ENCODE peak calls at places on chromosomes 1 and 21, in ten cellular contexts. One of them, this sample, is unnamed.

GRCh38 chr1:66552829-66553228 is 18.9 kb downstream of the SGIP1 start:
- DNase-seq in endodermal cell: peak
- DNase-seq in mesendoderm: peak
- DNase-seq in lower lobe of right lung: no peak
- DNase-seq in brain microvascular endothelial cell: no peak
- DNase-seq in heart left ventricle: peak
- DNase-seq in small intestine: no peak
- DNase-seq in tibial artery: no peak
- DNase-seq in transverse colon: no peak
- DNase-seq in stomach: no peak
- DNase-seq in this sample: no peak

GRCh38 chr1:110879758-110880606 is 7.0 kb downstream of the CD53 start:
- DNase-seq in endodermal cell: no peak
- DNase-seq in mesendoderm: no peak
- DNase-seq in lower lobe of right lung: no peak
- DNase-seq in brain microvascular endothelial cell: no peak
- DNase-seq in heart left ventricle: no peak
- DNase-seq in small intestine: peak
- DNase-seq in tibial artery: no peak
- DNase-seq in transverse colon: peak
- DNase-seq in stomach: no peak
- DNase-seq in this sample: no peak

GRCh38 chr1:72241397-72241796 is 40.9 kb downstream of the NEGR1 start:
- DNase-seq in endodermal cell: no peak
- DNase-seq in mesendoderm: no peak
- DNase-seq in lower lobe of right lung: no peak
- DNase-seq in brain microvascular endothelial cell: no peak
- DNase-seq in heart left ventricle: no peak
- DNase-seq in small intestine: no peak
- DNase-seq in tibial artery: no peak
- DNase-seq in transverse colon: no peak
- DNase-seq in stomach: no peak
- DNase-seq in this sample: no peak

GRCh38 chr1:163082971-163083370 is 13.8 kb downstream of the RGS4 start:
- DNase-seq in endodermal cell: no peak
- DNase-seq in mesendoderm: no peak
- DNase-seq in lower lobe of right lung: no peak
- DNase-seq in brain microvascular endothelial cell: no peak
- DNase-seq in heart left ventricle: peak
- DNase-seq in small intestine: no peak
- DNase-seq in tibial artery: peak
- DNase-seq in transverse colon: no peak
- DNase-seq in stomach: no peak
- DNase-seq in this sample: no peak

GRCh38 chr1:201190624-201191051 is at the start of gene IGFN1:
- DNase-seq in endodermal cell: peak
- DNase-seq in mesendoderm: peak
- DNase-seq in lower lobe of right lung: no peak
- DNase-seq in brain microvascular endothelial cell: no peak
- DNase-seq in heart left ventricle: no peak
- DNase-seq in small intestine: no peak
- DNase-seq in tibial artery: no peak
- DNase-seq in transverse colon: no peak
- DNase-seq in stomach: no peak
- DNase-seq in this sample: no peak

GRCh38 chr21:32094792-32095191 is 184.1 kb downstream of the MIS18A start:
- DNase-seq in endodermal cell: peak
- DNase-seq in mesendoderm: peak
- DNase-seq in lower lobe of right lung: no peak
- DNase-seq in brain microvascular endothelial cell: peak
- DNase-seq in heart left ventricle: no peak
- DNase-seq in small intestine: peak
- DNase-seq in tibial artery: no peak
- DNase-seq in transverse colon: no peak
- DNase-seq in stomach: no peak
- DNase-seq in this sample: no peak

GRCh38 chr1:227155688-227156087 is 162.6 kb downstream of the CDC42BPA start:
- DNase-seq in endodermal cell: no peak
- DNase-seq in mesendoderm: no peak
- DNase-seq in lower lobe of right lung: no peak
- DNase-seq in brain microvascular endothelial cell: no peak
- DNase-seq in heart left ventricle: no peak
- DNase-seq in small intestine: no peak
- DNase-seq in tibial artery: no peak
- DNase-seq in transverse colon: no peak
- DNase-seq in stomach: no peak
- DNase-seq in this sample: no peak

GRCh38 chr1:8169364-8170058 is 143.4 kb upstream of the ERRFI1 start:
- DNase-seq in endodermal cell: no peak
- DNase-seq in mesendoderm: peak
- DNase-seq in lower lobe of right lung: no peak
- DNase-seq in brain microvascular endothelial cell: peak
- DNase-seq in heart left ventricle: peak
- DNase-seq in small intestine: peak
- DNase-seq in tibial artery: no peak
- DNase-seq in transverse colon: peak
- DNase-seq in stomach: peak
- DNase-seq in this sample: peak

GRCh38 chr1:216710042-216710441 is 13.2 kb downstream of the ESRRG start:
- DNase-seq in endodermal cell: no peak
- DNase-seq in mesendoderm: no peak
- DNase-seq in lower lobe of right lung: no peak
- DNase-seq in brain microvascular endothelial cell: no peak
- DNase-seq in heart left ventricle: no peak
- DNase-seq in small intestine: no peak
- DNase-seq in tibial artery: no peak
- DNase-seq in transverse colon: no peak
- DNase-seq in stomach: no peak
- DNase-seq in this sample: no peak

GRCh38 chr1:24635195-24635843 is 7.8 kb upstream of the SRRM1 start:
- DNase-seq in endodermal cell: no peak
- DNase-seq in mesendoderm: peak
- DNase-seq in lower lobe of right lung: no peak
- DNase-seq in brain microvascular endothelial cell: peak
- DNase-seq in heart left ventricle: no peak
- DNase-seq in small intestine: peak
- DNase-seq in tibial artery: no peak
- DNase-seq in transverse colon: no peak
- DNase-seq in stomach: no peak
- DNase-seq in this sample: no peak

GRCh38 chr1:84582802-84583587 is 8.8 kb upstream of the CTBS start:
- DNase-seq in endodermal cell: peak
- DNase-seq in mesendoderm: peak
- DNase-seq in lower lobe of right lung: no peak
- DNase-seq in brain microvascular endothelial cell: no peak
- DNase-seq in heart left ventricle: no peak
- DNase-seq in small intestine: peak
- DNase-seq in tibial artery: no peak
- DNase-seq in transverse colon: no peak
- DNase-seq in stomach: no peak
- DNase-seq in this sample: no peak

GRCh38 chr1:84585803-84586202 is 11.6 kb upstream of the CTBS start:
- DNase-seq in endodermal cell: no peak
- DNase-seq in mesendoderm: no peak
- DNase-seq in lower lobe of right lung: no peak
- DNase-seq in brain microvascular endothelial cell: no peak
- DNase-seq in heart left ventricle: no peak
- DNase-seq in small intestine: no peak
- DNase-seq in tibial artery: no peak
- DNase-seq in transverse colon: no peak
- DNase-seq in stomach: no peak
- DNase-seq in this sample: no peak

GRCh38 chr1:84584126-84584525 is 9.9 kb upstream of the CTBS start:
- DNase-seq in endodermal cell: no peak
- DNase-seq in mesendoderm: no peak
- DNase-seq in lower lobe of right lung: no peak
- DNase-seq in brain microvascular endothelial cell: no peak
- DNase-seq in heart left ventricle: no peak
- DNase-seq in small intestine: no peak
- DNase-seq in tibial artery: no peak
- DNase-seq in transverse colon: no peak
- DNase-seq in stomach: no peak
- DNase-seq in this sample: no peak

GRCh38 chr1:84581648-84582047 is 7.4 kb upstream of the CTBS start:
- DNase-seq in endodermal cell: no peak
- DNase-seq in mesendoderm: no peak
- DNase-seq in lower lobe of right lung: no peak
- DNase-seq in brain microvascular endothelial cell: no peak
- DNase-seq in heart left ventricle: no peak
- DNase-seq in small intestine: no peak
- DNase-seq in tibial artery: no peak
- DNase-seq in transverse colon: no peak
- DNase-seq in stomach: no peak
- DNase-seq in this sample: no peak

DNA sequence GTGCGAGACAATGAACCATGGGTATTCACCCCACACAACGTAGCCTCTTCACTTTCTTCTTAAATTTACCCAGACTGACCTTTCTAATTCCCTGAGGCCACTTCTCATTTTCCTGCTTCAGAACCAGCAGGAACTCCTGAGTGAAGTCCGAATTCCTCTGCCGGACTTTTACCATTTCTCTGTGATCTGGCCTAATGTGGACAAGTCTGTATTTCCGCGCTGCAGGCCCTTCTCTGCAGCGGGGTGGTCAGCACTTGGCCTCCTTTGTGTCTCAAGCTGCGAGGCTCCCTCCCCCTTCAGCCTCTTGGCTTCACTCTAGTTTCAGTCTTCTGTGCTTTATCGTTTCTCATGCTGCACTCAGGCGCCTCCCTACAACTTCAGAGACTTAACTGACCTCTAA is 9.4 kb upstream of the CTBS start:
- DNase-seq in endodermal cell: no peak
- DNase-seq in mesendoderm: no peak
- DNase-seq in lower lobe of right lung: no peak
- DNase-seq in brain microvascular endothelial cell: no peak
- DNase-seq in heart left ventricle: peak
- DNase-seq in small intestine: no peak
- DNase-seq in tibial artery: no peak
- DNase-seq in transverse colon: no peak
- DNase-seq in stomach: no peak
- DNase-seq in this sample: peak
- H3K27ac ChIP-seq in endodermal cell: no peak
- H3K27ac ChIP-seq in mesendoderm: no peak
- H3K27ac ChIP-seq in lower lobe of right lung: no peak
- H3K27ac ChIP-seq in brain microvascular endothelial cell: no peak
- H3K27ac ChIP-seq in heart left ventricle: peak
- H3K27ac ChIP-seq in small intestine: no peak
- H3K27ac ChIP-seq in tibial artery: no peak
- H3K27ac ChIP-seq in transverse colon: no peak
- H3K27ac ChIP-seq in stomach: no peak
- H3K27ac ChIP-seq in this sample: no peak

GRCh38 chr21:44875341-44875740 is 1.9 kb upstream of the PTTG1IP start:
- DNase-seq in endodermal cell: no peak
- DNase-seq in mesendoderm: no peak
- DNase-seq in lower lobe of right lung: no peak
- DNase-seq in brain microvascular endothelial cell: no peak
- DNase-seq in heart left ventricle: peak
- DNase-seq in small intestine: peak
- DNase-seq in tibial artery: no peak
- DNase-seq in transverse colon: no peak
- DNase-seq in stomach: no peak
- DNase-seq in this sample: no peak
- H3K27ac ChIP-seq in endodermal cell: no peak
- H3K27ac ChIP-seq in mesendoderm: no peak
- H3K27ac ChIP-seq in lower lobe of right lung: peak
- H3K27ac ChIP-seq in brain microvascular endothelial cell: no peak
- H3K27ac ChIP-seq in heart left ventricle: peak
- H3K27ac ChIP-seq in small intestine: peak
- H3K27ac ChIP-seq in tibial artery: peak
- H3K27ac ChIP-seq in transverse colon: peak
- H3K27ac ChIP-seq in stomach: peak
- H3K27ac ChIP-seq in this sample: peak

GRCh38 chr1:15151871-15152270 is 1.7 kb upstream of the TMEM51 start:
- DNase-seq in endodermal cell: no peak
- DNase-seq in mesendoderm: no peak
- DNase-seq in lower lobe of right lung: no peak
- DNase-seq in brain microvascular endothelial cell: no peak
- DNase-seq in heart left ventricle: no peak
- DNase-seq in small intestine: no peak
- DNase-seq in tibial artery: no peak
- DNase-seq in transverse colon: no peak
- DNase-seq in stomach: no peak
- DNase-seq in this sample: no peak
- H3K27ac ChIP-seq in endodermal cell: no peak
- H3K27ac ChIP-seq in mesendoderm: no peak
- H3K27ac ChIP-seq in lower lobe of right lung: peak
- H3K27ac ChIP-seq in brain microvascular endothelial cell: no peak
- H3K27ac ChIP-seq in heart left ventricle: peak
- H3K27ac ChIP-seq in small intestine: peak
- H3K27ac ChIP-seq in tibial artery: peak
- H3K27ac ChIP-seq in transverse colon: peak
- H3K27ac ChIP-seq in stomach: peak
- H3K27ac ChIP-seq in this sample: no peak

GRCh38 chr1:50348449-50349241 is 74.6 kb downstream of the DMRTA2 start:
- DNase-seq in endodermal cell: peak
- DNase-seq in mesendoderm: peak
- DNase-seq in lower lobe of right lung: no peak
- DNase-seq in brain microvascular endothelial cell: peak
- DNase-seq in heart left ventricle: peak
- DNase-seq in small intestine: peak
- DNase-seq in tibial artery: no peak
- DNase-seq in transverse colon: peak
- DNase-seq in stomach: peak
- DNase-seq in this sample: peak

GRCh38 chr1:50352428-50352827 is 70.8 kb downstream of the DMRTA2 start:
- DNase-seq in endodermal cell: no peak
- DNase-seq in mesendoderm: no peak
- DNase-seq in lower lobe of right lung: no peak
- DNase-seq in brain microvascular endothelial cell: peak
- DNase-seq in heart left ventricle: no peak
- DNase-seq in small intestine: no peak
- DNase-seq in tibial artery: no peak
- DNase-seq in transverse colon: no peak
- DNase-seq in stomach: no peak
- DNase-seq in this sample: no peak

GRCh38 chr1:50349242-50349565 is 74.0 kb downstream of the DMRTA2 start:
- DNase-seq in endodermal cell: no peak
- DNase-seq in mesendoderm: no peak
- DNase-seq in lower lobe of right lung: no peak
- DNase-seq in brain microvascular endothelial cell: no peak
- DNase-seq in heart left ventricle: no peak
- DNase-seq in small intestine: no peak
- DNase-seq in tibial artery: no peak
- DNase-seq in transverse colon: no peak
- DNase-seq in stomach: no peak
- DNase-seq in this sample: no peak

GRCh38 chr1:50350868-50351267 is 72.4 kb downstream of the DMRTA2 start:
- DNase-seq in endodermal cell: no peak
- DNase-seq in mesendoderm: no peak
- DNase-seq in lower lobe of right lung: no peak
- DNase-seq in brain microvascular endothelial cell: no peak
- DNase-seq in heart left ventricle: no peak
- DNase-seq in small intestine: no peak
- DNase-seq in tibial artery: no peak
- DNase-seq in transverse colon: no peak
- DNase-seq in stomach: no peak
- DNase-seq in this sample: no peak

GRCh38 chr1:50350421-50350820 is 72.8 kb downstream of the DMRTA2 start:
- DNase-seq in endodermal cell: no peak
- DNase-seq in mesendoderm: no peak
- DNase-seq in lower lobe of right lung: no peak
- DNase-seq in brain microvascular endothelial cell: no peak
- DNase-seq in heart left ventricle: no peak
- DNase-seq in small intestine: no peak
- DNase-seq in tibial artery: no peak
- DNase-seq in transverse colon: no peak
- DNase-seq in stomach: no peak
- DNase-seq in this sample: no peak
- H3K27ac ChIP-seq in endodermal cell: no peak
- H3K27ac ChIP-seq in mesendoderm: no peak
- H3K27ac ChIP-seq in lower lobe of right lung: no peak
- H3K27ac ChIP-seq in brain microvascular endothelial cell: no peak
- H3K27ac ChIP-seq in heart left ventricle: no peak
- H3K27ac ChIP-seq in small intestine: no peak
- H3K27ac ChIP-seq in tibial artery: no peak
- H3K27ac ChIP-seq in transverse colon: no peak
- H3K27ac ChIP-seq in stomach: no peak
- H3K27ac ChIP-seq in this sample: no peak

This sample was measured in testis.